ENCODE peak calls at places on chromosomes 2 and 18, in six cellular contexts. Y is dorsolateral prefrontal cortex, H is pancreas, C is IMR-90, E is cardiac fibroblast, Q is cardiac muscle cell. N is an unnamed sample.

GRCh38 chr2:168884990-168885389 is 5.2 kb downstream of the SPC25 start:
- DNase-seq in Y (no peak), H (no peak), C (peak), E (no peak), Q (no peak), N (no peak)

GRCh38 chr18:59085797-59086196 is 53.9 kb upstream of the SEC11C start:
- DNase-seq in Y (no peak), H (no peak), C (peak), E (peak), Q (no peak), N (no peak)

GRCh38 chr18:2881490-2882195 is 34.8 kb downstream of the EMILIN2 start:
- DNase-seq in Y (no peak), H (no peak), C (peak), E (peak), Q (no peak), N (peak)

GRCh38 chr2:191601060-191601459 is 76.9 kb upstream of the NABP1 start:
- DNase-seq in Y (no peak), H (no peak), C (no peak), E (no peak), Q (no peak), N (no peak)

GRCh38 chr2:233964581-233964980 is 47.4 kb downstream of the TRPM8 start:
- DNase-seq in Y (no peak), H (no peak), C (no peak), E (no peak), Q (no peak), N (no peak)

GRCh38 chr2:119549236-119549635 is 5.0 kb downstream of the CFAP221 start:
- DNase-seq in Y (no peak), H (peak), C (peak), E (peak), Q (no peak), N (no peak)

GRCh38 chr2:229775614-229776313 is 61.4 kb upstream of the DNER start:
- DNase-seq in Y (no peak), H (no peak), C (peak), E (no peak), Q (no peak), N (no peak)

GRCh38 chr18:35153609-35154273 is 87.1 kb upstream of the ZNF397 start:
- DNase-seq in Y (no peak), H (no peak), C (no peak), E (no peak), Q (no peak), N (no peak)

GRCh38 chr2:27407798-27408491 is 1.4 kb downstream of the PPM1G start:
- DNase-seq in Y (no peak), H (no peak), C (peak), E (peak), Q (peak), N (no peak)

GRCh38 chr2:163132850-163133249 is 294.3 kb upstream of the KCNH7 start:
- DNase-seq in Y (no peak), H (no peak), C (peak), E (peak), Q (peak), N (no peak)

GRCh38 chr18:60549338-60549960 is 176.9 kb upstream of the MC4R start:
- DNase-seq in Y (no peak), H (no peak), C (peak), E (peak), Q (peak), N (no peak)

GRCh38 chr2:53572696-53573095 is 194.9 kb upstream of the CHAC2 start:
- DNase-seq in Y (no peak), H (no peak), C (no peak), E (no peak), Q (no peak), N (no peak)

GRCh38 chr2:106852103-106852502 is 33.9 kb downstream of the ST6GAL2 start:
- DNase-seq in Y (no peak), H (no peak), C (no peak), E (no peak), Q (no peak), N (no peak)

GRCh38 chr18:47206945-47207637 is 30.9 kb upstream of the IER3IP1 start:
- DNase-seq in Y (no peak), H (no peak), C (no peak), E (no peak), Q (no peak), N (no peak)

GRCh38 chr2:241391892-241392665 is 36.0 kb downstream of the FARP2 start:
- DNase-seq in Y (no peak), H (peak), C (peak), E (peak), Q (peak), N (no peak)

GRCh38 chr2:88481937-88482336 is 29.4 kb upstream of the FOXI3 start:
- DNase-seq in Y (no peak), H (no peak), C (peak), E (peak), Q (no peak), N (no peak)

GRCh38 chr2:9535177-9535576 is 20.5 kb downstream of the ADAM17 start:
- DNase-seq in Y (no peak), H (no peak), C (no peak), E (no peak), Q (no peak), N (no peak)

GRCh38 chr2:9533663-9534062 is 22.0 kb downstream of the ADAM17 start:
- DNase-seq in Y (no peak), H (no peak), C (no peak), E (no peak), Q (no peak), N (no peak)

GRCh38 chr2:9536504-9536903 is 19.1 kb downstream of the ADAM17 start:
- DNase-seq in Y (no peak), H (no peak), C (no peak), E (no peak), Q (no peak), N (no peak)

GRCh38 chr2:9539530-9539929 is 16.1 kb downstream of the ADAM17 start:
- DNase-seq in Y (no peak), H (no peak), C (peak), E (peak), Q (no peak), N (no peak)

DNA sequence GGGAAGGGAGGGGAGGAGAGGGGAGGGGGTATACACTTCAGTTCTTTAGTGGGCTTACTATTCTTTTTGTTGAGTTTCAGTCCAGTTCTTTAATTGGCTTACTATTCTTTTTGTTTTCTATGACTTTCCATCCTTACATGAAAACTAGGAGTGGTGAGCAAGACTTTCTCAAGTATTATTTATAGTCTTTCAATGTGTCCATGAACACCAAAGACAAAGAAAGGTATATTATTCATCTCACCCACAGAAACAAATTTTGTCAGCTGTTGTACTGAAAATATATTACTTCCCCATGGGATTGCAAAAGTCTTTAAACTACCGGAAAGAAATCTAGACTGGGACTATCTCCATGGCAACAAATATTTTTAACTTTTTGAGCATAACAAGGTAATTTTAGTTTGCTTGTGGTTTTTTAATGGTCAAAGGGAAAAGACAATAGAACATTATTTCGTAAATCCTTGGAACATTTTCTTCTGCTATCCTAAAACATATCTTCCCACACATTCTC is 17.6 kb downstream of the ADAM17 start:
- DNase-seq in Y (no peak), H (no peak), C (peak), E (peak), Q (no peak), N (no peak)
- H3K4me3 ChIP-seq in Y (no peak), H (no peak), C (no peak), E (no peak), Q (no peak), N (no peak)

GRCh38 chr2:39385172-39385571 is 51.9 kb downstream of the MAP4K3 start:
- DNase-seq in Y (no peak), H (no peak), C (no peak), E (no peak), Q (no peak), N (no peak)
- H3K4me3 ChIP-seq in Y (no peak), H (no peak), C (no peak), E (no peak), Q (no peak), N (no peak)

DNA sequence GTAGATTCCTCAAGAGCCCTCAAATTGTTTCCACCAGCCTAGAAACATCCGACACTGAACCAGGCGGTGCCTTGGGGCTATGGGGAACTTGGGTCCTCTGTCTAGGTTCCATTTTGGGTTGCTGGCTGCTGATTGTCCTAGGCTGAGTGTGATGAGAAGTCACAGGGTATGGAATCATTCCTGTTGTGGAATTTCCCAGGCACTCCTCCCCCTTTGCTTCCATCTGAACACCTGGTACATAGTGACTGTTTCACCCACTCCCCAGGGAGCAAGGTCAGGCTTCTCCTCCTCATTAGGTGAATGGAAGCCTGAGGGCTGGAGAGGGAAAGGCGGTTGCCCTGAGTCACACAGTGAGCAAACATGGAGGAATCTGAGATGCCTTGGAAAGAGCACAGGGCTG is 4.5 kb downstream of the KIF3C start:
- DNase-seq in Y (no peak), H (no peak), C (peak), E (no peak), Q (no peak), N (no peak)
- H3K4me3 ChIP-seq in Y (peak), H (no peak), C (no peak), E (no peak), Q (no peak), N (no peak)

DNA sequence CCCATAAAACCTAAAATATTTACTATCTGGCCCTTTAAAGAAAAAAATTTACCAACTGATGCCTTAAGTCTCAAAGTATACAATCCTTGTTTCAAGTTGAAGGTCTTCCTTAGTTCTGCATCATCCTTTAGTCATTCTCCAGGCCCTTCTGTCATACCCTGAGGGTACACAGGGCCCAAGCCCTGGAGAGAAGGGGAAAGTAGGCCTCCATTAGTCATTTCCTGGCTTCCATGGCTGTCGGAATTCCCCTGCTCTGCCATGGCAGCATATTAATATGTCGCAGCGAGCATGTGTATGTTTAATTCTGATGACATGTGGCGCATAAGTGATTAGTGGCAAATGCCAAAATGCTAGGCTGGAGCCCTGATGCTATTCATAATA is 22.0 kb downstream of the GPR39 start:
- DNase-seq in Y (no peak), H (no peak), C (peak), E (peak), Q (no peak), N (no peak)
- H3K4me3 ChIP-seq in Y (no peak), H (no peak), C (no peak), E (no peak), Q (no peak), N (no peak)

N was measured in ovary.